ENCODE peak calls at places on chromosomes 4 and X, in six cellular contexts. One of them, this sample, is unnamed.

GRCh38 chr4:75542824-75543223 is 13.0 kb upstream of the ODAPH start:
- DNase-seq in heart right ventricle: no peak
- DNase-seq in RWPE2: no peak
- DNase-seq in breast epithelium: no peak
- DNase-seq in cardiac muscle cell: no peak
- DNase-seq in WERI-Rb-1: no peak
- DNase-seq in this sample: no peak

GRCh38 chr4:14871676-14872430 is 130.4 kb upstream of the CPEB2 start:
- DNase-seq in cardiac muscle cell: peak; percentile 59
- DNase-seq in RWPE2: no peak
- DNase-seq in WERI-Rb-1: peak; percentile 33
- DNase-seq in breast epithelium: no peak
- DNase-seq in heart right ventricle: no peak
- DNase-seq in this sample: no peak

GRCh38 chr4:158172558-158173258 is at the start of gene GASK1B:
- DNase-seq in heart right ventricle: peak; percentile 68
- DNase-seq in WERI-Rb-1: peak; percentile 52
- DNase-seq in breast epithelium: no peak
- DNase-seq in cardiac muscle cell: peak; percentile 64
- DNase-seq in RWPE2: no peak
- DNase-seq in this sample: no peak

GRCh38 chr4:37882665-37883296 is 8.1 kb upstream of the TBC1D1 start:
- DNase-seq in RWPE2: no peak
- DNase-seq in heart right ventricle: no peak
- DNase-seq in breast epithelium: no peak
- DNase-seq in cardiac muscle cell: no peak
- DNase-seq in WERI-Rb-1: no peak
- DNase-seq in this sample: no peak

GRCh38 chr4:145176641-145177432 is 3.6 kb downstream of the OTUD4 start:
- DNase-seq in WERI-Rb-1: no peak
- DNase-seq in breast epithelium: no peak
- DNase-seq in RWPE2: no peak
- DNase-seq in cardiac muscle cell: no peak
- DNase-seq in heart right ventricle: no peak
- DNase-seq in this sample: no peak

GRCh38 chr4:100014616-100015015 is 64.5 kb upstream of the H2AZ1 start:
- DNase-seq in heart right ventricle: no peak
- DNase-seq in RWPE2: no peak
- DNase-seq in cardiac muscle cell: no peak
- DNase-seq in WERI-Rb-1: no peak
- DNase-seq in breast epithelium: no peak
- DNase-seq in this sample: no peak

GRCh38 chr4:185110375-185110823 is 32.7 kb upstream of the SLC25A4 start:
- DNase-seq in WERI-Rb-1: no peak
- DNase-seq in RWPE2: no peak
- DNase-seq in cardiac muscle cell: no peak
- DNase-seq in breast epithelium: no peak
- DNase-seq in heart right ventricle: no peak
- DNase-seq in this sample: no peak

GRCh38 chr4:174217273-174218126 is 66.0 kb downstream of the FBXO8 start:
- DNase-seq in heart right ventricle: peak; percentile 15
- DNase-seq in WERI-Rb-1: no peak
- DNase-seq in cardiac muscle cell: peak; percentile 44
- DNase-seq in breast epithelium: no peak
- DNase-seq in RWPE2: no peak
- DNase-seq in this sample: no peak

GRCh38 chr4:11428701-11429571 is at the start of gene HS3ST1:
- DNase-seq in breast epithelium: peak; percentile 70
- DNase-seq in cardiac muscle cell: peak; percentile 78
- DNase-seq in heart right ventricle: peak; percentile 78
- DNase-seq in WERI-Rb-1: peak; percentile 89
- DNase-seq in RWPE2: peak; percentile 85
- DNase-seq in this sample: peak; percentile 42
- H3K27ac ChIP-seq in breast epithelium: peak within 1 kb of the TSS; percentile 80
- H3K27ac ChIP-seq in cardiac muscle cell: no peak within 1 kb of the TSS
- H3K27ac ChIP-seq in heart right ventricle: peak within 1 kb of the TSS; percentile 22
- H3K27ac ChIP-seq in WERI-Rb-1: no peak within 1 kb of the TSS
- H3K27ac ChIP-seq in RWPE2: peak within 1 kb of the TSS; percentile 32
- H3K27ac ChIP-seq in this sample: peak within 1 kb of the TSS; percentile 85

GRCh38 chrX:698246-698645 is 67.7 kb downstream of the SHOX start:
- DNase-seq in heart right ventricle: no peak
- DNase-seq in RWPE2: no peak
- DNase-seq in cardiac muscle cell: no peak
- DNase-seq in WERI-Rb-1: no peak
- DNase-seq in breast epithelium: no peak
- DNase-seq in this sample: no peak

GRCh38 chrX:700936-701335 is 70.3 kb downstream of the SHOX start:
- DNase-seq in breast epithelium: no peak
- DNase-seq in cardiac muscle cell: no peak
- DNase-seq in WERI-Rb-1: no peak
- DNase-seq in heart right ventricle: no peak
- DNase-seq in RWPE2: no peak
- DNase-seq in this sample: no peak

GRCh38 chrX:703466-704210 is 73.0 kb downstream of the SHOX start:
- DNase-seq in heart right ventricle: no peak
- DNase-seq in RWPE2: no peak
- DNase-seq in WERI-Rb-1: no peak
- DNase-seq in cardiac muscle cell: no peak
- DNase-seq in breast epithelium: no peak
- DNase-seq in this sample: no peak

DNA sequence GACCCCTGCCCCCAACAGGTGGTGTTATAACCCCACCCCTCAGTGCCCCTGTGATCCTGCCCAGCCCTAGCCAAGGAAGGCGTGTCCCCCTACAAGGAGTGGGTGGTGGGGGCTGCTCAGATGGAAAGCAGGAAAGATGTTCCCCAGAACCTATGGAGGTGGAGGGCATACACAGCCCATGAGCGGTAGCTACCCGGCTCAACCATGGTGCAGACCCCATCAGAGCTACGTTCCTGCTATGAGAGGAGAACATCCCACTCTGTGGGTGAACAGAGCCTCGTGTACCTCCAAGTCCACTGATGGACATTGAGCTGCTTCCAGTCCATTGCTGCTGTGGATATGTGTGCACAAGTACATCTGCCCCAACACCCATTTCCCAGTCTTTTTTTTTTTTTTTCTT is 71.1 kb downstream of the SHOX start:
- DNase-seq in breast epithelium: no peak
- DNase-seq in cardiac muscle cell: no peak
- DNase-seq in WERI-Rb-1: no peak
- DNase-seq in heart right ventricle: no peak
- DNase-seq in RWPE2: no peak
- DNase-seq in this sample: no peak
- H3K9me3 ChIP-seq in breast epithelium: peaks cover 50% of the 10 kb centered on the region
- H3K9me3 ChIP-seq in cardiac muscle cell: no peaks in the 10 kb centered on the region
- H3K9me3 ChIP-seq in WERI-Rb-1: peaks cover 7% of the 10 kb centered on the region
- H3K9me3 ChIP-seq in heart right ventricle: peaks cover 29% of the 10 kb centered on the region
- H3K9me3 ChIP-seq in RWPE2: peaks cover 2% of the 10 kb centered on the region
- H3K9me3 ChIP-seq in this sample: peaks cover 2% of the 10 kb centered on the region

DNA sequence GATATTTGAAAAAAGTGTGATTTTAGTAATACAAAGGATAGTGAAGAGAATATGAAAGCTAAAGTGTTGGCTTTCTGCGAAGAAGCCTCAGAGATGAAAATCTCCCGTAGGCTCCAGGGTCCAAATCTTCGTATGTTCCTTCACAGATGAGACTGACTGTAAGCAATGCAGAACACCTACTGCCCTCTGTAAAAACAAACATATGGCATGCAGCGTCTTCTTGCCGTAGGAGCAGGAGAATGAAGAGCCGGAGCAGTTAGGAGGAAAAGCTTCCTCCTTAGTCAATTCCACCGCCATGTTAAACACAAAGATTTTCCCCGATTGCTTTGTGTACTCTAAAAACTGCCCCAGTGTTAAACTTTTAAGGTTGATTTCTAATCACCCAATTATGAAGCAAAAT is 22.5 kb downstream of the RWDD4 start:
- DNase-seq in cardiac muscle cell: no peak
- DNase-seq in heart right ventricle: no peak
- DNase-seq in breast epithelium: no peak
- DNase-seq in RWPE2: no peak
- DNase-seq in WERI-Rb-1: no peak
- DNase-seq in this sample: no peak
- H3K27ac ChIP-seq in cardiac muscle cell: no peak overlapping the region
- H3K27ac ChIP-seq in heart right ventricle: no peak overlapping the region
- H3K27ac ChIP-seq in breast epithelium: peak overlapping the region; percentile 3
- H3K27ac ChIP-seq in RWPE2: peak overlapping the region; percentile 29
- H3K27ac ChIP-seq in WERI-Rb-1: no peak overlapping the region
- H3K27ac ChIP-seq in this sample: no peak overlapping the region

GRCh38 chrX:56222473-56223000 is 9.6 kb upstream of the KLF8 start:
- DNase-seq in WERI-Rb-1: no peak
- DNase-seq in heart right ventricle: no peak
- DNase-seq in cardiac muscle cell: no peak
- DNase-seq in RWPE2: no peak
- DNase-seq in breast epithelium: no peak
- DNase-seq in this sample: no peak
- H3K9me3 ChIP-seq in WERI-Rb-1: peaks cover 3% of the 10 kb centered on the region
- H3K9me3 ChIP-seq in heart right ventricle: no peaks in the 10 kb centered on the region
- H3K9me3 ChIP-seq in cardiac muscle cell: no peaks in the 10 kb centered on the region
- H3K9me3 ChIP-seq in RWPE2: no peaks in the 10 kb centered on the region
- H3K9me3 ChIP-seq in breast epithelium: peaks cover 9% of the 10 kb centered on the region
- H3K9me3 ChIP-seq in this sample: no peaks in the 10 kb centered on the region

GRCh38 chr4:105710678-105711077 is 2.1 kb downstream of the GSTCD start:
- DNase-seq in heart right ventricle: no peak
- DNase-seq in WERI-Rb-1: peak; percentile 39
- DNase-seq in RWPE2: no peak
- DNase-seq in breast epithelium: no peak
- DNase-seq in cardiac muscle cell: no peak
- DNase-seq in this sample: no peak

GRCh38 chr4:105708376-105709080 is at the start of the genes GSTCD and INTS12:
- DNase-seq in heart right ventricle: peak; percentile 93
- DNase-seq in cardiac muscle cell: peak; percentile 96
- DNase-seq in RWPE2: peak; percentile 90
- DNase-seq in breast epithelium: peak; percentile 95
- DNase-seq in WERI-Rb-1: peak; percentile 97
- DNase-seq in this sample: peak; percentile 56

GRCh38 chr4:105710012-105710600 is 1.5 kb downstream of the GSTCD start:
- DNase-seq in WERI-Rb-1: peak; percentile 73
- DNase-seq in cardiac muscle cell: no peak
- DNase-seq in heart right ventricle: no peak
- DNase-seq in breast epithelium: no peak
- DNase-seq in RWPE2: no peak
- DNase-seq in this sample: no peak

GRCh38 chr4:105707783-105708182 is 706 bp downstream of the INTS12 start:
- DNase-seq in breast epithelium: no peak
- DNase-seq in cardiac muscle cell: no peak
- DNase-seq in RWPE2: no peak
- DNase-seq in heart right ventricle: no peak
- DNase-seq in WERI-Rb-1: no peak
- DNase-seq in this sample: no peak

GRCh38 chr4:105709081-105709450 is 482 bp downstream of the GSTCD start:
- DNase-seq in RWPE2: no peak
- DNase-seq in heart right ventricle: peak; percentile 8
- DNase-seq in WERI-Rb-1: peak; percentile 57
- DNase-seq in cardiac muscle cell: peak; percentile 48
- DNase-seq in breast epithelium: no peak
- DNase-seq in this sample: no peak
- H3K27ac ChIP-seq in RWPE2: peak overlapping the region; percentile 71
- H3K27ac ChIP-seq in heart right ventricle: peak overlapping the region; percentile 82
- H3K27ac ChIP-seq in WERI-Rb-1: peak overlapping the region; percentile 95
- H3K27ac ChIP-seq in cardiac muscle cell: peak overlapping the region; percentile 94
- H3K27ac ChIP-seq in breast epithelium: peak overlapping the region; percentile 90
- H3K27ac ChIP-seq in this sample: peak overlapping the region; percentile 94

DNA sequence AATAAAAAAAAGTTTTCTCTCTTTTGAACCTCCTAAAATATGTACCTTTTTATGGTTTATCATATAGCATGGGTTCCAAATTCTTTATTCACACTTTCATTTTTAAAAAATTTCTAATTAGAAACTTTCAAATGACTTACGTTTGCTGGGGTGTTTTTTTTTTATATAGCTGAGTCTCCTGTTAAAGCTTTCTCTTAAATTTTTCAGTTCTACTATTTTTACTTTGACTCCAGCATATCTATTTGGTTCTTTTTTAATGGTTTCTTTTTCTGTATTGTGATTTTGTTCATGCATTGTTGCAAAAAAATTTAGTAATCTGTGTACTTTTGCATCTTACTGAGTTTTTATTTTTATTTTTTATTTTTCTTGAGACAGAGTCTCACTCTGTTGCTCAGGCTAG is 22.3 kb downstream of the ZNF718 start:
- DNase-seq in cardiac muscle cell: no peak
- DNase-seq in RWPE2: no peak
- DNase-seq in WERI-Rb-1: no peak
- DNase-seq in breast epithelium: no peak
- DNase-seq in heart right ventricle: no peak
- DNase-seq in this sample: no peak
- H3K9me3 ChIP-seq in cardiac muscle cell: peaks cover 4% of the 10 kb centered on the region
- H3K9me3 ChIP-seq in RWPE2: peaks cover 48% of the 10 kb centered on the region
- H3K9me3 ChIP-seq in WERI-Rb-1: peaks cover 29% of the 10 kb centered on the region
- H3K9me3 ChIP-seq in breast epithelium: peaks cover 100% of the 10 kb centered on the region
- H3K9me3 ChIP-seq in heart right ventricle: peaks cover 99% of the 10 kb centered on the region
- H3K9me3 ChIP-seq in this sample: peaks cover 99% of the 10 kb centered on the region

GRCh38 chr4:16693040-16693506 is 205.4 kb downstream of the LDB2 start:
- DNase-seq in heart right ventricle: peak; percentile 30
- DNase-seq in cardiac muscle cell: no peak
- DNase-seq in RWPE2: no peak
- DNase-seq in WERI-Rb-1: no peak
- DNase-seq in breast epithelium: no peak
- DNase-seq in this sample: no peak

GRCh38 chr4:16692493-16692892 is 206.0 kb downstream of the LDB2 start:
- DNase-seq in WERI-Rb-1: no peak
- DNase-seq in RWPE2: no peak
- DNase-seq in breast epithelium: no peak
- DNase-seq in cardiac muscle cell: no peak
- DNase-seq in heart right ventricle: no peak
- DNase-seq in this sample: no peak

GRCh38 chr4:16694491-16695276 is 203.8 kb downstream of the LDB2 start:
- DNase-seq in heart right ventricle: no peak
- DNase-seq in breast epithelium: no peak
- DNase-seq in WERI-Rb-1: no peak
- DNase-seq in RWPE2: no peak
- DNase-seq in cardiac muscle cell: no peak
- DNase-seq in this sample: no peak

GRCh38 chr4:16693641-16694040 is 204.8 kb downstream of the LDB2 start:
- DNase-seq in breast epithelium: no peak
- DNase-seq in heart right ventricle: no peak
- DNase-seq in cardiac muscle cell: no peak
- DNase-seq in RWPE2: no peak
- DNase-seq in WERI-Rb-1: no peak
- DNase-seq in this sample: no peak

DNA sequence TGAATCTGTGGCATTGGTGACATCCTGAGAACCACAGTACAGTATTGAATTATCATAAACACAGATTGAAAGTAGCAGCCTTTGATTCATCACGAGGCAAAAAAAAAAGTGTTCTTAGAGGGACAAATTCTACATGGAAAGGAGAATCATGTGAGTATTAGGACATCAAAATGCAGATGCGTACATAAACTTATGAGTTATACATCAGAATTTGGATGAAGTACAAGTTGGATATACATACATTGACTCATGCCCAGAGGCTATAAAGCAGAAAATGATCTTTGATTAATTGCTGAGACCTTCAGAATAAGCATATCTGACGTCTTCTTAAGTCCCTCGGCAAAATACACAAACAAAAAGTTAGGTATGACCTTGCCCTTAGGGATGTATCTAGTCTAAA is 206.4 kb downstream of the LDB2 start:
- DNase-seq in heart right ventricle: no peak
- DNase-seq in cardiac muscle cell: no peak
- DNase-seq in WERI-Rb-1: no peak
- DNase-seq in RWPE2: no peak
- DNase-seq in breast epithelium: no peak
- DNase-seq in this sample: no peak
- H3K27ac ChIP-seq in heart right ventricle: no peak overlapping the region
- H3K27ac ChIP-seq in cardiac muscle cell: no peak overlapping the region
- H3K27ac ChIP-seq in WERI-Rb-1: no peak overlapping the region
- H3K27ac ChIP-seq in RWPE2: no peak overlapping the region
- H3K27ac ChIP-seq in breast epithelium: peak overlapping the region; percentile 36
- H3K27ac ChIP-seq in this sample: peak overlapping the region; percentile 60

GRCh38 chr4:234178-234577 is 71.1 kb downstream of the ZNF732 start:
- DNase-seq in heart right ventricle: no peak
- DNase-seq in RWPE2: no peak
- DNase-seq in cardiac muscle cell: no peak
- DNase-seq in breast epithelium: no peak
- DNase-seq in WERI-Rb-1: no peak
- DNase-seq in this sample: no peak
- H3K9me3 ChIP-seq in heart right ventricle: peaks cover 39% of the 10 kb centered on the region
- H3K9me3 ChIP-seq in RWPE2: peaks cover 13% of the 10 kb centered on the region
- H3K9me3 ChIP-seq in cardiac muscle cell: no peaks in the 10 kb centered on the region
- H3K9me3 ChIP-seq in breast epithelium: peaks cover 39% of the 10 kb centered on the region
- H3K9me3 ChIP-seq in WERI-Rb-1: no peaks in the 10 kb centered on the region
- H3K9me3 ChIP-seq in this sample: peaks cover 5% of the 10 kb centered on the region

This sample was measured in esophagus squamous epithelium.